ENCODE peak calls at places on chromosome 3, in seven cellular contexts. One of them, this sample, is unnamed. For H3K36me3, the result is how much of the 10 kb centered on the place peaks cover.

GRCh38 chr3:81339040-81339845 is 422.2 kb downstream of the GBE1 start:
- DNase-seq in suprapubic skin: no peak
- DNase-seq in transverse colon: no peak
- DNase-seq in tibial nerve: no peak
- DNase-seq in stomach: no peak
- DNase-seq in HepG2: peak
- DNase-seq in uterus: no peak
- DNase-seq in this sample: no peak

GRCh38 chr3:6921041-6921440 is 60.1 kb downstream of the GRM7 start:
- DNase-seq in transverse colon: no peak
- DNase-seq in suprapubic skin: no peak
- DNase-seq in HepG2: no peak
- DNase-seq in tibial nerve: no peak
- DNase-seq in uterus: no peak
- DNase-seq in stomach: peak
- DNase-seq in this sample: no peak

GRCh38 chr3:184175506-184175905 is 851 bp downstream of the AP2M1 start:
- DNase-seq in suprapubic skin: no peak
- DNase-seq in HepG2: no peak
- DNase-seq in transverse colon: no peak
- DNase-seq in stomach: no peak
- DNase-seq in tibial nerve: no peak
- DNase-seq in uterus: no peak
- DNase-seq in this sample: no peak

GRCh38 chr3:127371846-127372245 is 84.0 kb upstream of the PRR20G start:
- DNase-seq in suprapubic skin: peak
- DNase-seq in tibial nerve: no peak
- DNase-seq in transverse colon: no peak
- DNase-seq in uterus: no peak
- DNase-seq in HepG2: no peak
- DNase-seq in stomach: no peak
- DNase-seq in this sample: peak

GRCh38 chr3:45496550-45496949 is 98.0 kb upstream of the LIMD1 start:
- DNase-seq in transverse colon: no peak
- DNase-seq in uterus: peak
- DNase-seq in HepG2: no peak
- DNase-seq in tibial nerve: no peak
- DNase-seq in suprapubic skin: no peak
- DNase-seq in stomach: no peak
- DNase-seq in this sample: no peak

GRCh38 chr3:132222868-132223538 is 94.2 kb upstream of the ACP3 start:
- DNase-seq in uterus: no peak
- DNase-seq in stomach: no peak
- DNase-seq in transverse colon: no peak
- DNase-seq in tibial nerve: no peak
- DNase-seq in HepG2: no peak
- DNase-seq in suprapubic skin: no peak
- DNase-seq in this sample: no peak

GRCh38 chr3:94004301-94004910 is 24.0 kb downstream of the STX19 start:
- DNase-seq in suprapubic skin: no peak
- DNase-seq in uterus: no peak
- DNase-seq in tibial nerve: no peak
- DNase-seq in stomach: no peak
- DNase-seq in HepG2: peak
- DNase-seq in transverse colon: no peak
- DNase-seq in this sample: peak

GRCh38 chr3:48432411-48433371 is 2.8 kb upstream of the PLXNB1 start:
- DNase-seq in suprapubic skin: no peak
- DNase-seq in stomach: no peak
- DNase-seq in transverse colon: peak
- DNase-seq in tibial nerve: no peak
- DNase-seq in HepG2: no peak
- DNase-seq in uterus: peak
- DNase-seq in this sample: no peak

GRCh38 chr3:17912011-17912760 is 169.8 kb upstream of the TBC1D5 start:
- DNase-seq in stomach: no peak
- DNase-seq in HepG2: no peak
- DNase-seq in uterus: no peak
- DNase-seq in tibial nerve: no peak
- DNase-seq in suprapubic skin: no peak
- DNase-seq in transverse colon: no peak
- DNase-seq in this sample: no peak

GRCh38 chr3:8964436-8965370 is 1.4 kb upstream of the RAD18 start:
- DNase-seq in transverse colon: peak
- DNase-seq in HepG2: peak
- DNase-seq in uterus: no peak
- DNase-seq in stomach: peak
- DNase-seq in suprapubic skin: no peak
- DNase-seq in tibial nerve: no peak
- DNase-seq in this sample: peak

GRCh38 chr3:197186887-197187588 is 111.4 kb downstream of the DLG1 start:
- DNase-seq in uterus: no peak
- DNase-seq in suprapubic skin: no peak
- DNase-seq in HepG2: peak
- DNase-seq in tibial nerve: no peak
- DNase-seq in transverse colon: no peak
- DNase-seq in stomach: no peak
- DNase-seq in this sample: no peak

GRCh38 chr3:124640907-124641306 is 89.3 kb upstream of the UMPS start:
- DNase-seq in HepG2: no peak
- DNase-seq in suprapubic skin: no peak
- DNase-seq in transverse colon: no peak
- DNase-seq in tibial nerve: no peak
- DNase-seq in stomach: no peak
- DNase-seq in uterus: no peak
- DNase-seq in this sample: no peak

GRCh38 chr3:110327870-110328269 is 743.7 kb upstream of the NECTIN3 start:
- DNase-seq in transverse colon: no peak
- DNase-seq in tibial nerve: no peak
- DNase-seq in stomach: no peak
- DNase-seq in uterus: no peak
- DNase-seq in suprapubic skin: no peak
- DNase-seq in HepG2: no peak
- DNase-seq in this sample: no peak

GRCh38 chr3:52327486-52328290 is 11.6 kb downstream of the DNAH1 start:
- DNase-seq in tibial nerve: no peak
- DNase-seq in suprapubic skin: no peak
- DNase-seq in uterus: no peak
- DNase-seq in transverse colon: no peak
- DNase-seq in HepG2: peak
- DNase-seq in stomach: no peak
- DNase-seq in this sample: no peak

GRCh38 chr3:142275856-142276255 is 50.5 kb upstream of the GK5 start:
- DNase-seq in tibial nerve: no peak
- DNase-seq in uterus: no peak
- DNase-seq in suprapubic skin: no peak
- DNase-seq in HepG2: no peak
- DNase-seq in stomach: no peak
- DNase-seq in transverse colon: no peak
- DNase-seq in this sample: no peak

GRCh38 chr3:111874177-111874820 is 15.2 kb downstream of the PHLDB2 start:
- DNase-seq in HepG2: peak
- DNase-seq in stomach: no peak
- DNase-seq in suprapubic skin: no peak
- DNase-seq in transverse colon: no peak
- DNase-seq in uterus: no peak
- DNase-seq in tibial nerve: no peak
- DNase-seq in this sample: no peak

GRCh38 chr3:196554205-196554604 is 14.1 kb downstream of the WDR53 start:
- DNase-seq in HepG2: no peak
- DNase-seq in tibial nerve: no peak
- DNase-seq in suprapubic skin: no peak
- DNase-seq in stomach: no peak
- DNase-seq in transverse colon: no peak
- DNase-seq in uterus: no peak
- DNase-seq in this sample: no peak

GRCh38 chr3:24088782-24089181 is 143.7 kb downstream of the NR1D2 start:
- DNase-seq in transverse colon: no peak
- DNase-seq in uterus: no peak
- DNase-seq in tibial nerve: no peak
- DNase-seq in suprapubic skin: no peak
- DNase-seq in stomach: no peak
- DNase-seq in HepG2: peak
- DNase-seq in this sample: no peak

GRCh38 chr3:18988619-18989229 is 159.6 kb upstream of the KCNH8 start:
- DNase-seq in suprapubic skin: no peak
- DNase-seq in uterus: no peak
- DNase-seq in transverse colon: no peak
- DNase-seq in stomach: no peak
- DNase-seq in HepG2: peak
- DNase-seq in tibial nerve: no peak
- DNase-seq in this sample: no peak

GRCh38 chr3:39067286-39067685 is 15.5 kb downstream of the WDR48 start:
- DNase-seq in uterus: no peak
- DNase-seq in transverse colon: no peak
- DNase-seq in tibial nerve: no peak
- DNase-seq in stomach: no peak
- DNase-seq in HepG2: no peak
- DNase-seq in suprapubic skin: no peak
- DNase-seq in this sample: no peak

GRCh38 chr3:8503461-8503860 is 1.8 kb downstream of the LMCD1 start:
- DNase-seq in tibial nerve: no peak
- DNase-seq in stomach: no peak
- DNase-seq in uterus: no peak
- DNase-seq in transverse colon: no peak
- DNase-seq in HepG2: no peak
- DNase-seq in suprapubic skin: no peak
- DNase-seq in this sample: no peak

GRCh38 chr3:72601983-72602382 is 246.3 kb downstream of the SHQ1 start:
- DNase-seq in transverse colon: no peak
- DNase-seq in tibial nerve: no peak
- DNase-seq in uterus: no peak
- DNase-seq in HepG2: no peak
- DNase-seq in stomach: no peak
- DNase-seq in suprapubic skin: no peak
- DNase-seq in this sample: no peak

GRCh38 chr3:36992806-36993325 is at the start of gene EPM2AIP1:
- DNase-seq in uterus: no peak
- DNase-seq in transverse colon: no peak
- DNase-seq in HepG2: no peak
- DNase-seq in suprapubic skin: peak
- DNase-seq in stomach: no peak
- DNase-seq in tibial nerve: no peak
- DNase-seq in this sample: peak

GRCh38 chr3:14545251-14545635 is 5.1 kb upstream of the GRIP2 start:
- DNase-seq in stomach: no peak
- DNase-seq in suprapubic skin: no peak
- DNase-seq in HepG2: no peak
- DNase-seq in transverse colon: no peak
- DNase-seq in uterus: no peak
- DNase-seq in tibial nerve: no peak
- DNase-seq in this sample: no peak

GRCh38 chr3:188106454-188106853 is 47.5 kb upstream of the LPP start:
- DNase-seq in transverse colon: no peak
- DNase-seq in suprapubic skin: no peak
- DNase-seq in uterus: no peak
- DNase-seq in stomach: no peak
- DNase-seq in tibial nerve: no peak
- DNase-seq in HepG2: peak
- DNase-seq in this sample: no peak
- H3K27ac ChIP-seq in transverse colon: no peak
- H3K27ac ChIP-seq in suprapubic skin: no peak
- H3K27ac ChIP-seq in uterus: no peak
- H3K27ac ChIP-seq in stomach: no peak
- H3K27ac ChIP-seq in tibial nerve: no peak
- H3K27ac ChIP-seq in HepG2: no peak
- H3K27ac ChIP-seq in this sample: no peak

GRCh38 chr3:194806991-194807685 is 121.5 kb downstream of the FAM43A start:
- DNase-seq in suprapubic skin: peak
- DNase-seq in uterus: no peak
- DNase-seq in HepG2: no peak
- DNase-seq in tibial nerve: no peak
- DNase-seq in transverse colon: no peak
- DNase-seq in stomach: no peak
- DNase-seq in this sample: no peak
- H3K36me3 ChIP-seq in suprapubic skin: under half
- H3K36me3 ChIP-seq in uterus: under half
- H3K36me3 ChIP-seq in HepG2: under half
- H3K36me3 ChIP-seq in tibial nerve: under half
- H3K36me3 ChIP-seq in transverse colon: under half
- H3K36me3 ChIP-seq in stomach: under half
- H3K36me3 ChIP-seq in this sample: under half

GRCh38 chr3:54826255-54826691 is 101.6 kb downstream of the LRTM1 start:
- DNase-seq in tibial nerve: no peak
- DNase-seq in HepG2: no peak
- DNase-seq in suprapubic skin: no peak
- DNase-seq in uterus: no peak
- DNase-seq in stomach: no peak
- DNase-seq in transverse colon: no peak
- DNase-seq in this sample: no peak

GRCh38 chr3:54831091-54831490 is 96.8 kb downstream of the LRTM1 start:
- DNase-seq in transverse colon: no peak
- DNase-seq in HepG2: no peak
- DNase-seq in stomach: no peak
- DNase-seq in suprapubic skin: no peak
- DNase-seq in uterus: no peak
- DNase-seq in tibial nerve: no peak
- DNase-seq in this sample: no peak

GRCh38 chr3:54830658-54831057 is 97.2 kb downstream of the LRTM1 start:
- DNase-seq in stomach: no peak
- DNase-seq in uterus: no peak
- DNase-seq in transverse colon: no peak
- DNase-seq in HepG2: peak
- DNase-seq in tibial nerve: no peak
- DNase-seq in suprapubic skin: no peak
- DNase-seq in this sample: peak

GRCh38 chr3:54827766-54828165 is 100.1 kb downstream of the LRTM1 start:
- DNase-seq in tibial nerve: no peak
- DNase-seq in stomach: no peak
- DNase-seq in transverse colon: no peak
- DNase-seq in uterus: no peak
- DNase-seq in HepG2: no peak
- DNase-seq in suprapubic skin: no peak
- DNase-seq in this sample: no peak

GRCh38 chr3:54827056-54827687 is 100.7 kb downstream of the LRTM1 start:
- DNase-seq in HepG2: no peak
- DNase-seq in stomach: no peak
- DNase-seq in uterus: no peak
- DNase-seq in tibial nerve: no peak
- DNase-seq in suprapubic skin: no peak
- DNase-seq in transverse colon: no peak
- DNase-seq in this sample: no peak
- TF ChIP-seq POLR2A in HepG2: no peak
- TF ChIP-seq POLR2A in stomach: no peak
- TF ChIP-seq POLR2A in uterus: no peak
- TF ChIP-seq POLR2A in tibial nerve: no peak
- TF ChIP-seq POLR2A in suprapubic skin: no peak
- TF ChIP-seq POLR2A in transverse colon: no peak
- TF ChIP-seq POLR2A in this sample: no peak

GRCh38 chr3:69353088-69353478 is 32.8 kb downstream of the FRMD4B start:
- DNase-seq in suprapubic skin: no peak
- DNase-seq in HepG2: no peak
- DNase-seq in uterus: no peak
- DNase-seq in transverse colon: no peak
- DNase-seq in tibial nerve: no peak
- DNase-seq in stomach: no peak
- DNase-seq in this sample: no peak
- H3K27ac ChIP-seq in suprapubic skin: peak
- H3K27ac ChIP-seq in HepG2: no peak
- H3K27ac ChIP-seq in uterus: peak
- H3K27ac ChIP-seq in transverse colon: peak
- H3K27ac ChIP-seq in tibial nerve: peak
- H3K27ac ChIP-seq in stomach: no peak
- H3K27ac ChIP-seq in this sample: peak

This sample was measured in Peyer's patch.